ENCODE peak calls at places on chromosome 21, in four cellular contexts. D is neural progenitor cell, N is endodermal cell, Q is heart right ventricle. R is an unnamed sample. For H3K9me3, the result is how much of the 10 kb centered on the place peaks cover.

GRCh38 chr21:43585924-43586411 is 73.3 kb downstream of the HSF2BP start:
- DNase-seq in D (peak), Q (no peak), N (peak), R (peak)

GRCh38 chr21:44084496-44085241 is 22.5 kb upstream of the PWP2 start:
- DNase-seq in N (no peak), D (no peak), Q (no peak), R (no peak)

GRCh38 chr21:32216293-32216692 is 62.6 kb downstream of the MIS18A start:
- DNase-seq in N (no peak), D (no peak), Q (no peak), R (no peak)

GRCh38 chr21:35989185-35989735 is 71.1 kb downstream of the SETD4 start:
- DNase-seq in D (no peak), N (no peak), Q (no peak), R (no peak)

GRCh38 chr21:33618407-33618806 is 23.1 kb downstream of the CRYZL1 start:
- DNase-seq in D (peak), Q (no peak), N (no peak), R (no peak)

GRCh38 chr21:42125571-42126544 is 54.7 kb downstream of the UMODL1 start:
- DNase-seq in N (peak), D (peak), Q (no peak), R (no peak)

GRCh38 chr21:44828362-44829056 is 10.6 kb upstream of the SUMO3 start:
- DNase-seq in Q (no peak), N (no peak), D (no peak), R (no peak)

GRCh38 chr21:25885405-25885804 is 150.6 kb downstream of the GABPA start:
- DNase-seq in D (no peak), N (no peak), Q (no peak), R (no peak)

GRCh38 chr21:26849428-26850115 is 4.4 kb upstream of the ADAMTS1 start:
- DNase-seq in Q (no peak), N (no peak), D (peak), R (no peak)

GRCh38 chr21:34907783-34908423 is 141.2 kb downstream of the RUNX1 start:
- DNase-seq in Q (no peak), D (no peak), N (no peak), R (no peak)

GRCh38 chr21:32918467-32919140 is 107.1 kb upstream of the OLIG2 start:
- DNase-seq in N (no peak), D (peak), Q (no peak), R (no peak)

GRCh38 chr21:30194701-30195299 is 21.1 kb downstream of the CLDN8 start:
- DNase-seq in D (peak), N (peak), Q (no peak), R (no peak)

GRCh38 chr21:44965251-44966022 is 25.6 kb downstream of the SLX9 start:
- DNase-seq in Q (peak), N (no peak), D (no peak), R (no peak)

GRCh38 chr21:44298301-44298700 is 1.6 kb upstream of the PFKL start:
- DNase-seq in Q (no peak), N (no peak), D (no peak), R (no peak)

GRCh38 chr21:33234618-33235520 is 5.1 kb downstream of the IFNAR2 start:
- DNase-seq in Q (no peak), D (no peak), N (no peak), R (no peak)

GRCh38 chr21:15254111-15254510 is 189.3 kb upstream of the NRIP1 start:
- DNase-seq in D (no peak), Q (no peak), N (no peak), R (no peak)

GRCh38 chr21:14869984-14870840 is 194.6 kb downstream of the NRIP1 start:
- DNase-seq in N (no peak), D (no peak), Q (no peak), R (no peak)

GRCh38 chr21:42833439-42833815 is 45.9 kb downstream of the WDR4 start:
- DNase-seq in D (peak), N (peak), Q (no peak), R (no peak)

GRCh38 chr21:34886554-34887385 is 162.3 kb downstream of the RUNX1 start:
- DNase-seq in N (peak), D (peak), Q (peak), R (no peak)

GRCh38 chr21:17727361-17727760 is 91.8 kb downstream of the C21orf91 start:
- DNase-seq in D (no peak), N (no peak), Q (no peak), R (no peak)

GRCh38 chr21:31372176-31372765 is 28.2 kb upstream of the TIAM1 start:
- DNase-seq in N (peak), D (no peak), Q (no peak), R (no peak)

GRCh38 chr21:33308586-33309490 is 15.9 kb upstream of the IFNAR1 start:
- DNase-seq in Q (no peak), N (no peak), D (no peak), R (no peak)

GRCh38 chr21:42684109-42684916 is 30.9 kb downstream of the PDE9A start:
- DNase-seq in N (no peak), D (no peak), Q (no peak), R (no peak)

GRCh38 chr21:42109473-42109872 is 38.4 kb downstream of the UMODL1 start:
- DNase-seq in D (no peak), Q (no peak), N (no peak), R (no peak)

GRCh38 chr21:26954591-26955214 is 12.2 kb downstream of the ADAMTS5 start:
- DNase-seq in D (no peak), Q (no peak), N (no peak), R (no peak)

GRCh38 chr21:15053531-15053930 is 11.3 kb downstream of the NRIP1 start:
- DNase-seq in D (no peak), N (no peak), Q (no peak), R (no peak)

GRCh38 chr21:15063081-15063820 is 1.5 kb downstream of the NRIP1 start:
- DNase-seq in D (peak), N (peak), Q (no peak), R (no peak)

GRCh38 chr21:29232601-29233541 is 65.9 kb upstream of the BACH1 start:
- DNase-seq in D (no peak), N (no peak), Q (no peak), R (no peak)

GRCh38 chr21:39385299-39386145 is 36.6 kb upstream of the HMGN1 start:
- DNase-seq in Q (peak), D (no peak), N (no peak), R (peak)

GRCh38 chr21:32340863-32341848 is 42.5 kb downstream of the MRAP start:
- DNase-seq in Q (no peak), D (no peak), N (peak), R (no peak)

GRCh38 chr21:25188639-25189038 is 418.6 kb downstream of the MRPL39 start:
- DNase-seq in D (no peak), Q (no peak), N (no peak), R (no peak)

GRCh38 chr21:39208624-39209333 is 25.5 kb upstream of the PSMG1 start:
- DNase-seq in D (no peak), Q (no peak), N (no peak), R (no peak)

GRCh38 chr21:26814374-26814773 is 30.8 kb downstream of the ADAMTS1 start:
- DNase-seq in N (no peak), D (no peak), Q (no peak), R (no peak)

GRCh38 chr21:35239811-35240219 is 190.7 kb upstream of the RUNX1 start:
- DNase-seq in D (peak), N (no peak), Q (peak), R (no peak)

GRCh38 chr21:36847189-36847588 is 119.3 kb downstream of the HLCS start:
- DNase-seq in Q (no peak), D (no peak), N (no peak), R (no peak)

GRCh38 chr21:35139382-35139715 is 90.2 kb upstream of the RUNX1 start:
- DNase-seq in D (no peak), N (no peak), Q (no peak), R (no peak)

GRCh38 chr21:43315244-43316137 is 111.4 kb downstream of the SIK1 start:
- DNase-seq in N (no peak), D (no peak), Q (no peak), R (no peak)

DNA sequence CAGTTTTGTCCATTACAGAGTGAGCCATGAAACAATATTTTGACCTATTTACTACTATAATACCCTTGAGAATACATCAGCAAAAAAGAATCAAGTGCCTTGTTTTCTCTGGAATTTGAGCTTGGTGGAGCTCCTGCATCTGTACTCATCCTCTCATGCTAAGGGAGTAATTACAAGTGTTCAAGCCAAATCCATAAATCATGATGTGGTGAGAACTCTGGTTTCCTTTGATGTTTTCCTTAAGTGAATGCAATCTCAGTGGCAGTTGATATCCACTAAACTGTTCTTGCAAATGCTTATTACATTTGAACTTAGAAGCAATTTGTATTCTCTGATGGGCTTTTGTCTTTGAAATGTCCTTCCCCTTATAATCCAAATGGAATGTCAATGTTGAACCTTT is 824.7 kb upstream of the TMPRSS15 start:
- DNase-seq in N (no peak), Q (no peak), D (no peak), R (no peak)
- H3K9me3 ChIP-seq in N (under half), Q (under half), D (under half), R (under half)

DNA sequence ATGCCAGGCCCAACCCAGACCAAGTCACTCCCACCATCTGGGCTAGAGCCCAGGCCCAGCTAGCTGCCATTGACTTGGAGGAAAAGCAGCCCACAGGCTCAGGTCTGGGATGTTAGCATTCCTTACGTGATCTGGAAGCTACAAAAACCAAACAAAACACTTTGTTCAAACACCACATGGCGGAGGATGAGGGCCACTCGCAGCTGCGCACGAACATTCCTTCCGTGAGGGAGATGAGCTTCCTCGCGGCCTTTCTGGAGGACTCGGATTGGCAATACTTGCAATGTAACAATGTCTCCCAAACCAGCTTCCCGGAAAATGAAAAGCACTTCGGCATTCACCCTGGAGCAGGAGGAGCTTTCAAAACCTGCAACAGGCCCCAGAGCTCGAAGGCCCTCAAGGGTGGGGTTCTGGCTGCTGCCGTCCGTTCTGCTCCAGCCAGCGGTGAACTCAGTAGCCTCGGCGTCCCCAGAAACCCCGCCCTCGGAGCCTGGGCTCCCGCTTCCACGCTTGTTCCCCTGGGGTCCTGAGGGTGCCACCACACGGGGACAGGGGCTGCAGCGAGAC is 40.5 kb downstream of the COL6A1 start:
- DNase-seq in Q (peak), N (peak), D (no peak), R (no peak)
- TF ChIP-seq CTCF in Q (no peak), N (no peak), D (no peak), R (no peak)

DNA sequence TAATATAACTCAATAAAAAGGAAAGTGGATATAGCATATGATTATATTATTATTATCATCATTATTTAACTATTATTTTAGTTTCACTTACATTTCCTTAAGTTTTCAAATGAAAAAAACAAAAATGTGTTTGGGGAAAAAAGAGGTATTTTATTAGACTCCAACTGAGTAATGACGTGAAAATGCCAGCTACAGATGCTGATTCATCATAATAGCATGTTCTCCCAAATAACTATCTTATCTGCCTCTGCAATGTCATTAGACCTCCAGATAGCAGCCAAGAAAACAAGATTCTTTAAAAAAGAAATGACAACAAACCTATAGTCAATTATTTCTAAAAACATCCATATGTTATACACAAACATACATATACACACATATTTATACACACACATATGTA is 1071.9 kb upstream of the TMPRSS15 start:
- DNase-seq in Q (no peak), N (no peak), D (no peak), R (no peak)
- H3K9me3 ChIP-seq in Q (under half), N (under half), D (under half), R (under half)

DNA sequence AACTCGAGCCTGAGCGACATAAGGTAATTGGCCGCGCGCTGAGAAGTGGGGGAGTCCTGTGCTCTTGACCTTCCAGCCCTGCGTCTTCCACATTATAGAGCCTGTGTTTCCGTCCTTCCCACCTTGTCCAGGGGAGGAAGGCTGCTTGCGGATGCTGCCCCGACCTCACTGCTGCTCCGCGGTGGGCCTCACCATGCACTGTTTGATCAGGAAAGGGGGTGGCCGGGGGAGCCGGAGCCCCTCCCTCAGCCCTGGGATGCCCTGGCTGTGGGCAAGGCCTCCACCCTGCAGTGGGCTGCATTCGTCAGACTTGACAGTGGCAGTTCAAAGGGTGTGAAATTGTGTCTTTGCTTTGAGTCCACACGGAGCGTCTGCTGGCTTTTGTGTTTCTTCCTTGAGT is 30.1 kb downstream of the PCNT start:
- DNase-seq in Q (no peak), N (no peak), D (no peak), R (no peak)
- TF ChIP-seq CTCF in Q (no peak), N (no peak), D (no peak), R (no peak)

DNA sequence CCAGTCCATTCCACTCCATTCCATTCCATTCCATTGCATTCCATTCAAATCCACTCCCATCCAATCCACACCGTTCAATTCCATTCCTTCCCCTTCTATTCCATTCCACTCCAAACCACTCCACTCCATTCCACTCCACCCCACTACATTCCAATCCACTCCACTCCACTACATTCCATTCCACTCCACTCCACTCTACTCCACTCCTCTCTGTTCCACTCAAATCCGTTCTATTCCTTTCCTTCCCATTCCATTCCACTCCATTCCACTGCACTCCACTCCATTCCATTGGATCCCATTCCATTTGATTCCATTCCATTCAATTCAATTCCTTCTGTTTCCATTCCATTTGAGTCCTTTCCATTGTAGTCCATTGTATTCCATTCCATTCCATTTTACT is 2568.3 kb upstream of the TPTE start:
- DNase-seq in N (no peak), D (no peak), Q (no peak), R (no peak)
- H3K9me3 ChIP-seq in N (under half), D (half or more), Q (under half), R (half or more)

GRCh38 chr21:41066086-41066938 is 101.6 kb upstream of the BACE2 start:
- DNase-seq in N (no peak), D (no peak), Q (peak), R (no peak)

GRCh38 chr21:41069305-41069642 is 98.7 kb upstream of the BACE2 start:
- DNase-seq in N (no peak), Q (no peak), D (no peak), R (no peak)

GRCh38 chr21:41071410-41071809 is 96.5 kb upstream of the BACE2 start:
- DNase-seq in D (peak), N (peak), Q (no peak), R (no peak)

GRCh38 chr21:41065539-41065938 is 102.4 kb upstream of the BACE2 start:
- DNase-seq in N (no peak), D (no peak), Q (no peak), R (no peak)

DNA sequence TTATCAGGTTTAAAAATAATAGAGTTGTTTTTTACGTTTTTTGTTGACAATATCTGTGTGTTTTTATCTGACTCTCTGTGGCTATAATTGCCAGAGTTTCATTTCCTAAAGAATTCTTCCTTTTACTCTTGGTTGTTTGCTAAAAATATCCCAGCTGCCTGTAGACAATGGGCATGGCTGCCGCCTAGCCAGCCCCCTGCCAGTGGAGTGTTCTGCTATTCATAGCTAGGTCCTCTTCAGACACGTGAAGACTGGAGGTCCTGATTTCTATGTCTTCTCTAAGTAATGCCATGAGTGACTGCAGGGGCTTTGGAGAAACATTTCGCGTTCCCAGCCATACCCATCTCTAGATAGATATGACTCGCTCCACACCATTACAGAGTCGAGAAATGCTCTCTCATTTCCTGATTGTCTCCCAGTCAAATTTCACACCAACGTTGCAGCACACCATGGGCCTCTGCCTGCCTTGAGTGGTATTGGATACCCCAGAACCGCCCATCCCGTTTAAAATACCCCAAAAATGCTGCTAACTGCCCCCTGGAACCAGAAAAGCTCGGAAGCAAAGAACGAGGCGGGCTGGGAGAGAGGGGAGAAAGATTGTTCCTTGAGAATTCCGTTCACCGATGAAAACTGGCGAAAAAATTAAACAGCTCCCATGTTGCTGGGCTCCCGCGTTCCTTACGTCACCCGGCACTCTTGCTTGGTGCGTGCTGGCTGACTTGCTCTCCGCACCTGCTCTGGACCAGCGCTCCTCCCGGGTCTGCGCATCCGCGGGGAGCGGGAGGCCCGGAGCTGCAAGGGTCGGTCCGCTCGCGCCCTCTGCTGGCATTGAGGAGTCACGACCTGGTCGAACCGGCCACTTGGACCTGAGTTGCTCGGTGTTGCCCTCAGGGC is 99.3 kb upstream of the BACE2 start:
- DNase-seq in Q (peak), N (peak), D (peak), R (peak)
- TF ChIP-seq CTCF in Q (peak), N (peak), D (peak), R (peak)

R was measured in breast epithelium.